ENCODE peak calls at places on chromosomes 1 and 21, in seven cellular contexts. One of them, this sample, is unnamed.

GRCh38 chr21:29938968-29939858 is 583 bp downstream of the GRIK1 start:
- DNase-seq in NCI-H2171 treated with DMSO at 0.1 percent for 48 hours: no peak
- DNase-seq in BE2C: no peak
- DNase-seq in GM19239: no peak
- DNase-seq in NCI-H1048: no peak
- DNase-seq in stimulated activated CD4-positive, alpha-beta T cell treated with anti-CD3 and anti-CD28 coated beads, Interleukin-12 subunit alpha, Interleukin-12 subunit beta, amount 100 ng/mL, for 24 hours: no peak
- DNase-seq in foreskin melanocyte: peak
- DNase-seq in this sample: peak

GRCh38 chr1:7262611-7263010 is 477.4 kb downstream of the CAMTA1 start:
- DNase-seq in NCI-H2171 treated with DMSO at 0.1 percent for 48 hours: peak
- DNase-seq in BE2C: no peak
- DNase-seq in GM19239: no peak
- DNase-seq in NCI-H1048: no peak
- DNase-seq in stimulated activated CD4-positive, alpha-beta T cell treated with anti-CD3 and anti-CD28 coated beads, Interleukin-12 subunit alpha, Interleukin-12 subunit beta, amount 100 ng/mL, for 24 hours: no peak
- DNase-seq in foreskin melanocyte: no peak
- DNase-seq in this sample: no peak

GRCh38 chr1:37795340-37796110 is 1.9 kb downstream of the MANEAL start:
- DNase-seq in NCI-H2171 treated with DMSO at 0.1 percent for 48 hours: no peak
- DNase-seq in BE2C: peak
- DNase-seq in GM19239: peak
- DNase-seq in NCI-H1048: no peak
- DNase-seq in stimulated activated CD4-positive, alpha-beta T cell treated with anti-CD3 and anti-CD28 coated beads, Interleukin-12 subunit alpha, Interleukin-12 subunit beta, amount 100 ng/mL, for 24 hours: no peak
- DNase-seq in foreskin melanocyte: peak
- DNase-seq in this sample: peak

GRCh38 chr1:77220687-77221463 is 1.6 kb upstream of the PIGK start:
- DNase-seq in NCI-H2171 treated with DMSO at 0.1 percent for 48 hours: no peak
- DNase-seq in BE2C: no peak
- DNase-seq in GM19239: no peak
- DNase-seq in NCI-H1048: no peak
- DNase-seq in stimulated activated CD4-positive, alpha-beta T cell treated with anti-CD3 and anti-CD28 coated beads, Interleukin-12 subunit alpha, Interleukin-12 subunit beta, amount 100 ng/mL, for 24 hours: no peak
- DNase-seq in foreskin melanocyte: no peak
- DNase-seq in this sample: no peak

GRCh38 chr1:94025383-94026340 is 95.3 kb downstream of the ABCA4 start:
- DNase-seq in NCI-H2171 treated with DMSO at 0.1 percent for 48 hours: peak
- DNase-seq in BE2C: peak
- DNase-seq in GM19239: no peak
- DNase-seq in NCI-H1048: no peak
- DNase-seq in stimulated activated CD4-positive, alpha-beta T cell treated with anti-CD3 and anti-CD28 coated beads, Interleukin-12 subunit alpha, Interleukin-12 subunit beta, amount 100 ng/mL, for 24 hours: no peak
- DNase-seq in foreskin melanocyte: peak
- DNase-seq in this sample: no peak

GRCh38 chr1:224454337-224455055 is 19.9 kb upstream of the WDR26 start:
- DNase-seq in NCI-H2171 treated with DMSO at 0.1 percent for 48 hours: no peak
- DNase-seq in BE2C: no peak
- DNase-seq in GM19239: no peak
- DNase-seq in NCI-H1048: no peak
- DNase-seq in stimulated activated CD4-positive, alpha-beta T cell treated with anti-CD3 and anti-CD28 coated beads, Interleukin-12 subunit alpha, Interleukin-12 subunit beta, amount 100 ng/mL, for 24 hours: no peak
- DNase-seq in foreskin melanocyte: no peak
- DNase-seq in this sample: no peak

GRCh38 chr1:71026093-71026492 is 21.5 kb downstream of the PTGER3 start:
- DNase-seq in NCI-H2171 treated with DMSO at 0.1 percent for 48 hours: no peak
- DNase-seq in BE2C: no peak
- DNase-seq in GM19239: no peak
- DNase-seq in NCI-H1048: no peak
- DNase-seq in stimulated activated CD4-positive, alpha-beta T cell treated with anti-CD3 and anti-CD28 coated beads, Interleukin-12 subunit alpha, Interleukin-12 subunit beta, amount 100 ng/mL, for 24 hours: no peak
- DNase-seq in foreskin melanocyte: no peak
- DNase-seq in this sample: no peak

GRCh38 chr1:207644852-207645631 is at the start of gene CR1L:
- DNase-seq in NCI-H2171 treated with DMSO at 0.1 percent for 48 hours: no peak
- DNase-seq in BE2C: peak
- DNase-seq in GM19239: peak
- DNase-seq in NCI-H1048: no peak
- DNase-seq in stimulated activated CD4-positive, alpha-beta T cell treated with anti-CD3 and anti-CD28 coated beads, Interleukin-12 subunit alpha, Interleukin-12 subunit beta, amount 100 ng/mL, for 24 hours: peak
- DNase-seq in foreskin melanocyte: peak
- DNase-seq in this sample: peak

GRCh38 chr1:236465231-236465958 is 58.4 kb upstream of the LGALS8 start:
- DNase-seq in NCI-H2171 treated with DMSO at 0.1 percent for 48 hours: no peak
- DNase-seq in BE2C: no peak
- DNase-seq in GM19239: no peak
- DNase-seq in NCI-H1048: no peak
- DNase-seq in stimulated activated CD4-positive, alpha-beta T cell treated with anti-CD3 and anti-CD28 coated beads, Interleukin-12 subunit alpha, Interleukin-12 subunit beta, amount 100 ng/mL, for 24 hours: no peak
- DNase-seq in foreskin melanocyte: no peak
- DNase-seq in this sample: no peak

GRCh38 chr1:233327938-233328660 is 575 bp downstream of the MAP3K21 start:
- DNase-seq in NCI-H2171 treated with DMSO at 0.1 percent for 48 hours: peak
- DNase-seq in BE2C: peak
- DNase-seq in GM19239: peak
- DNase-seq in NCI-H1048: no peak
- DNase-seq in stimulated activated CD4-positive, alpha-beta T cell treated with anti-CD3 and anti-CD28 coated beads, Interleukin-12 subunit alpha, Interleukin-12 subunit beta, amount 100 ng/mL, for 24 hours: peak
- DNase-seq in foreskin melanocyte: no peak
- DNase-seq in this sample: peak

GRCh38 chr1:26831546-26832248 is 5.2 kb downstream of the ZDHHC18 start:
- DNase-seq in NCI-H2171 treated with DMSO at 0.1 percent for 48 hours: no peak
- DNase-seq in BE2C: no peak
- DNase-seq in GM19239: no peak
- DNase-seq in NCI-H1048: no peak
- DNase-seq in stimulated activated CD4-positive, alpha-beta T cell treated with anti-CD3 and anti-CD28 coated beads, Interleukin-12 subunit alpha, Interleukin-12 subunit beta, amount 100 ng/mL, for 24 hours: no peak
- DNase-seq in foreskin melanocyte: no peak
- DNase-seq in this sample: no peak

GRCh38 chr1:31659889-31660288 is 15.2 kb upstream of the PEF1 start:
- DNase-seq in NCI-H2171 treated with DMSO at 0.1 percent for 48 hours: no peak
- DNase-seq in BE2C: no peak
- DNase-seq in GM19239: no peak
- DNase-seq in NCI-H1048: no peak
- DNase-seq in stimulated activated CD4-positive, alpha-beta T cell treated with anti-CD3 and anti-CD28 coated beads, Interleukin-12 subunit alpha, Interleukin-12 subunit beta, amount 100 ng/mL, for 24 hours: no peak
- DNase-seq in foreskin melanocyte: no peak
- DNase-seq in this sample: no peak

GRCh38 chr1:113219377-113219776 is 146.4 kb downstream of the LRIG2 start:
- DNase-seq in NCI-H2171 treated with DMSO at 0.1 percent for 48 hours: no peak
- DNase-seq in BE2C: peak
- DNase-seq in GM19239: no peak
- DNase-seq in NCI-H1048: no peak
- DNase-seq in stimulated activated CD4-positive, alpha-beta T cell treated with anti-CD3 and anti-CD28 coated beads, Interleukin-12 subunit alpha, Interleukin-12 subunit beta, amount 100 ng/mL, for 24 hours: no peak
- DNase-seq in foreskin melanocyte: no peak
- DNase-seq in this sample: no peak

GRCh38 chr1:209775634-209776033 is 8.7 kb downstream of the C1orf74 start:
- DNase-seq in NCI-H2171 treated with DMSO at 0.1 percent for 48 hours: no peak
- DNase-seq in BE2C: no peak
- DNase-seq in GM19239: no peak
- DNase-seq in NCI-H1048: no peak
- DNase-seq in stimulated activated CD4-positive, alpha-beta T cell treated with anti-CD3 and anti-CD28 coated beads, Interleukin-12 subunit alpha, Interleukin-12 subunit beta, amount 100 ng/mL, for 24 hours: no peak
- DNase-seq in foreskin melanocyte: no peak
- DNase-seq in this sample: no peak

GRCh38 chr1:56160916-56161315 is 418.4 kb downstream of the PLPP3 start:
- DNase-seq in NCI-H2171 treated with DMSO at 0.1 percent for 48 hours: no peak
- DNase-seq in BE2C: no peak
- DNase-seq in GM19239: no peak
- DNase-seq in NCI-H1048: no peak
- DNase-seq in stimulated activated CD4-positive, alpha-beta T cell treated with anti-CD3 and anti-CD28 coated beads, Interleukin-12 subunit alpha, Interleukin-12 subunit beta, amount 100 ng/mL, for 24 hours: no peak
- DNase-seq in foreskin melanocyte: no peak
- DNase-seq in this sample: no peak

GRCh38 chr21:16309250-16309971 is 579.6 kb downstream of the USP25 start:
- DNase-seq in NCI-H2171 treated with DMSO at 0.1 percent for 48 hours: no peak
- DNase-seq in BE2C: no peak
- DNase-seq in GM19239: no peak
- DNase-seq in NCI-H1048: no peak
- DNase-seq in stimulated activated CD4-positive, alpha-beta T cell treated with anti-CD3 and anti-CD28 coated beads, Interleukin-12 subunit alpha, Interleukin-12 subunit beta, amount 100 ng/mL, for 24 hours: no peak
- DNase-seq in foreskin melanocyte: no peak
- DNase-seq in this sample: no peak

GRCh38 chr1:215488850-215489249 is 78.3 kb upstream of the KCTD3 start:
- DNase-seq in NCI-H2171 treated with DMSO at 0.1 percent for 48 hours: no peak
- DNase-seq in BE2C: no peak
- DNase-seq in GM19239: no peak
- DNase-seq in NCI-H1048: no peak
- DNase-seq in stimulated activated CD4-positive, alpha-beta T cell treated with anti-CD3 and anti-CD28 coated beads, Interleukin-12 subunit alpha, Interleukin-12 subunit beta, amount 100 ng/mL, for 24 hours: no peak
- DNase-seq in foreskin melanocyte: no peak
- DNase-seq in this sample: no peak

GRCh38 chr1:201783572-201783971 is 45.4 kb upstream of the IPO9 start:
- DNase-seq in NCI-H2171 treated with DMSO at 0.1 percent for 48 hours: no peak
- DNase-seq in BE2C: no peak
- DNase-seq in GM19239: no peak
- DNase-seq in NCI-H1048: no peak
- DNase-seq in stimulated activated CD4-positive, alpha-beta T cell treated with anti-CD3 and anti-CD28 coated beads, Interleukin-12 subunit alpha, Interleukin-12 subunit beta, amount 100 ng/mL, for 24 hours: no peak
- DNase-seq in foreskin melanocyte: no peak
- DNase-seq in this sample: no peak

GRCh38 chr1:162857850-162858249 is 3.1 kb downstream of the CCDC190 start:
- DNase-seq in NCI-H2171 treated with DMSO at 0.1 percent for 48 hours: no peak
- DNase-seq in BE2C: no peak
- DNase-seq in GM19239: no peak
- DNase-seq in NCI-H1048: no peak
- DNase-seq in stimulated activated CD4-positive, alpha-beta T cell treated with anti-CD3 and anti-CD28 coated beads, Interleukin-12 subunit alpha, Interleukin-12 subunit beta, amount 100 ng/mL, for 24 hours: no peak
- DNase-seq in foreskin melanocyte: no peak
- DNase-seq in this sample: no peak

GRCh38 chr21:44903054-44903685 is 17.5 kb downstream of the ITGB2 start:
- DNase-seq in NCI-H2171 treated with DMSO at 0.1 percent for 48 hours: no peak
- DNase-seq in BE2C: no peak
- DNase-seq in GM19239: no peak
- DNase-seq in NCI-H1048: no peak
- DNase-seq in stimulated activated CD4-positive, alpha-beta T cell treated with anti-CD3 and anti-CD28 coated beads, Interleukin-12 subunit alpha, Interleukin-12 subunit beta, amount 100 ng/mL, for 24 hours: no peak
- DNase-seq in foreskin melanocyte: no peak
- DNase-seq in this sample: peak

GRCh38 chr1:10434590-10434989 is 4.4 kb downstream of the CENPS start:
- DNase-seq in NCI-H2171 treated with DMSO at 0.1 percent for 48 hours: no peak
- DNase-seq in BE2C: no peak
- DNase-seq in GM19239: no peak
- DNase-seq in NCI-H1048: no peak
- DNase-seq in stimulated activated CD4-positive, alpha-beta T cell treated with anti-CD3 and anti-CD28 coated beads, Interleukin-12 subunit alpha, Interleukin-12 subunit beta, amount 100 ng/mL, for 24 hours: no peak
- DNase-seq in foreskin melanocyte: no peak
- DNase-seq in this sample: no peak

GRCh38 chr1:5564578-5565257 is 427.5 kb downstream of the NPHP4 start:
- DNase-seq in NCI-H2171 treated with DMSO at 0.1 percent for 48 hours: no peak
- DNase-seq in BE2C: no peak
- DNase-seq in GM19239: no peak
- DNase-seq in NCI-H1048: no peak
- DNase-seq in stimulated activated CD4-positive, alpha-beta T cell treated with anti-CD3 and anti-CD28 coated beads, Interleukin-12 subunit alpha, Interleukin-12 subunit beta, amount 100 ng/mL, for 24 hours: no peak
- DNase-seq in foreskin melanocyte: no peak
- DNase-seq in this sample: no peak

GRCh38 chr21:45290948-45291612 is 3.4 kb upstream of the POFUT2 start:
- DNase-seq in NCI-H2171 treated with DMSO at 0.1 percent for 48 hours: no peak
- DNase-seq in BE2C: peak
- DNase-seq in GM19239: no peak
- DNase-seq in NCI-H1048: no peak
- DNase-seq in stimulated activated CD4-positive, alpha-beta T cell treated with anti-CD3 and anti-CD28 coated beads, Interleukin-12 subunit alpha, Interleukin-12 subunit beta, amount 100 ng/mL, for 24 hours: no peak
- DNase-seq in foreskin melanocyte: no peak
- DNase-seq in this sample: no peak

GRCh38 chr1:201665036-201665435 is 126.1 kb downstream of the NAV1 start:
- DNase-seq in NCI-H2171 treated with DMSO at 0.1 percent for 48 hours: no peak
- DNase-seq in BE2C: no peak
- DNase-seq in GM19239: no peak
- DNase-seq in NCI-H1048: no peak
- DNase-seq in stimulated activated CD4-positive, alpha-beta T cell treated with anti-CD3 and anti-CD28 coated beads, Interleukin-12 subunit alpha, Interleukin-12 subunit beta, amount 100 ng/mL, for 24 hours: no peak
- DNase-seq in foreskin melanocyte: no peak
- DNase-seq in this sample: no peak

GRCh38 chr1:173195596-173196088 is 11.5 kb downstream of the TNFSF4 start:
- DNase-seq in NCI-H2171 treated with DMSO at 0.1 percent for 48 hours: no peak
- DNase-seq in BE2C: no peak
- DNase-seq in GM19239: no peak
- DNase-seq in NCI-H1048: no peak
- DNase-seq in stimulated activated CD4-positive, alpha-beta T cell treated with anti-CD3 and anti-CD28 coated beads, Interleukin-12 subunit alpha, Interleukin-12 subunit beta, amount 100 ng/mL, for 24 hours: no peak
- DNase-seq in foreskin melanocyte: no peak
- DNase-seq in this sample: no peak

GRCh38 chr1:170063109-170063826 is 11.2 kb downstream of the KIFAP3 start:
- DNase-seq in NCI-H2171 treated with DMSO at 0.1 percent for 48 hours: no peak
- DNase-seq in BE2C: no peak
- DNase-seq in GM19239: no peak
- DNase-seq in NCI-H1048: no peak
- DNase-seq in stimulated activated CD4-positive, alpha-beta T cell treated with anti-CD3 and anti-CD28 coated beads, Interleukin-12 subunit alpha, Interleukin-12 subunit beta, amount 100 ng/mL, for 24 hours: no peak
- DNase-seq in foreskin melanocyte: no peak
- DNase-seq in this sample: no peak

GRCh38 chr1:33348676-33349080 is 27.8 kb upstream of the A3GALT2 start:
- DNase-seq in NCI-H2171 treated with DMSO at 0.1 percent for 48 hours: no peak
- DNase-seq in BE2C: no peak
- DNase-seq in GM19239: no peak
- DNase-seq in NCI-H1048: no peak
- DNase-seq in stimulated activated CD4-positive, alpha-beta T cell treated with anti-CD3 and anti-CD28 coated beads, Interleukin-12 subunit alpha, Interleukin-12 subunit beta, amount 100 ng/mL, for 24 hours: peak
- DNase-seq in foreskin melanocyte: no peak
- DNase-seq in this sample: no peak